ENCODE peak calls at places on chromosomes 5 and 9, in five cellular contexts. One of them, this sample, is unnamed.

GRCh38 chr9:127388037-127388855 is 8.7 kb upstream of the SLC2A8 start:
- DNase-seq in epithelial cell of proximal tubule: no peak
- DNase-seq in bronchial epithelial cell: peak
- DNase-seq in psoas muscle: no peak
- DNase-seq in HepG2: peak
- DNase-seq in this sample: peak

GRCh38 chr5:1799110-1799601 is 481 bp downstream of the MRPL36 start:
- DNase-seq in epithelial cell of proximal tubule: no peak
- DNase-seq in bronchial epithelial cell: no peak
- DNase-seq in psoas muscle: no peak
- DNase-seq in HepG2: peak
- DNase-seq in this sample: no peak

GRCh38 chr9:88992556-88992955 is 1.3 kb downstream of the S1PR3 start:
- DNase-seq in epithelial cell of proximal tubule: no peak
- DNase-seq in bronchial epithelial cell: no peak
- DNase-seq in psoas muscle: no peak
- DNase-seq in HepG2: no peak
- DNase-seq in this sample: no peak

GRCh38 chr5:179269781-179270543 is 75.3 kb downstream of the ADAMTS2 start:
- DNase-seq in epithelial cell of proximal tubule: no peak
- DNase-seq in bronchial epithelial cell: no peak
- DNase-seq in psoas muscle: no peak
- DNase-seq in HepG2: no peak
- DNase-seq in this sample: no peak

GRCh38 chr9:128636024-128636390 is 20.6 kb downstream of the DYNC2I2 start:
- DNase-seq in epithelial cell of proximal tubule: no peak
- DNase-seq in bronchial epithelial cell: no peak
- DNase-seq in psoas muscle: peak
- DNase-seq in HepG2: peak
- DNase-seq in this sample: no peak

GRCh38 chr5:138331449-138332368 is at the start of gene CDC25C:
- DNase-seq in epithelial cell of proximal tubule: peak
- DNase-seq in bronchial epithelial cell: peak
- DNase-seq in psoas muscle: peak
- DNase-seq in HepG2: peak
- DNase-seq in this sample: peak

GRCh38 chr5:135206862-135207261 is 172.8 kb upstream of the PITX1 start:
- DNase-seq in epithelial cell of proximal tubule: no peak
- DNase-seq in bronchial epithelial cell: no peak
- DNase-seq in psoas muscle: no peak
- DNase-seq in HepG2: no peak
- DNase-seq in this sample: no peak

GRCh38 chr5:172385661-172386187 is 68.6 kb downstream of the SH3PXD2B start:
- DNase-seq in epithelial cell of proximal tubule: no peak
- DNase-seq in bronchial epithelial cell: no peak
- DNase-seq in psoas muscle: no peak
- DNase-seq in HepG2: no peak
- DNase-seq in this sample: no peak

GRCh38 chr9:112325600-112325999 is 7.8 kb downstream of the PTBP3 start:
- DNase-seq in epithelial cell of proximal tubule: no peak
- DNase-seq in bronchial epithelial cell: no peak
- DNase-seq in psoas muscle: no peak
- DNase-seq in HepG2: no peak
- DNase-seq in this sample: no peak

GRCh38 chr5:115869256-115869655 is 27.5 kb downstream of the AP3S1 start:
- DNase-seq in epithelial cell of proximal tubule: no peak
- DNase-seq in bronchial epithelial cell: no peak
- DNase-seq in psoas muscle: no peak
- DNase-seq in HepG2: no peak
- DNase-seq in this sample: peak

GRCh38 chr5:58241383-58241782 is 218.5 kb downstream of the PLK2 start:
- DNase-seq in epithelial cell of proximal tubule: no peak
- DNase-seq in bronchial epithelial cell: peak
- DNase-seq in psoas muscle: no peak
- DNase-seq in HepG2: no peak
- DNase-seq in this sample: no peak

GRCh38 chr9:90925581-90926257 is 124.1 kb downstream of the SYK start:
- DNase-seq in epithelial cell of proximal tubule: no peak
- DNase-seq in bronchial epithelial cell: peak
- DNase-seq in psoas muscle: no peak
- DNase-seq in HepG2: no peak
- DNase-seq in this sample: peak

GRCh38 chr5:113508756-113509155 is 4.7 kb upstream of the YTHDC2 start:
- DNase-seq in epithelial cell of proximal tubule: no peak
- DNase-seq in bronchial epithelial cell: peak
- DNase-seq in psoas muscle: no peak
- DNase-seq in HepG2: no peak
- DNase-seq in this sample: no peak

GRCh38 chr5:60487885-60488425 is 212.0 kb downstream of the DEPDC1B start:
- DNase-seq in epithelial cell of proximal tubule: no peak
- DNase-seq in bronchial epithelial cell: peak
- DNase-seq in psoas muscle: no peak
- DNase-seq in HepG2: peak
- DNase-seq in this sample: peak

GRCh38 chr9:7003876-7004275 is 246.1 kb downstream of the KDM4C start:
- DNase-seq in epithelial cell of proximal tubule: no peak
- DNase-seq in bronchial epithelial cell: no peak
- DNase-seq in psoas muscle: no peak
- DNase-seq in HepG2: no peak
- DNase-seq in this sample: no peak

GRCh38 chr5:35513612-35514011 is 104.1 kb upstream of the SPEF2 start:
- DNase-seq in epithelial cell of proximal tubule: no peak
- DNase-seq in bronchial epithelial cell: no peak
- DNase-seq in psoas muscle: no peak
- DNase-seq in HepG2: no peak
- DNase-seq in this sample: no peak

GRCh38 chr5:137205237-137205636 is 293.9 kb downstream of the SPOCK1 start:
- DNase-seq in epithelial cell of proximal tubule: no peak
- DNase-seq in bronchial epithelial cell: peak
- DNase-seq in psoas muscle: no peak
- DNase-seq in HepG2: no peak
- DNase-seq in this sample: no peak

GRCh38 chr9:21709464-21710058 is 92.9 kb upstream of the MTAP start:
- DNase-seq in epithelial cell of proximal tubule: no peak
- DNase-seq in bronchial epithelial cell: peak
- DNase-seq in psoas muscle: no peak
- DNase-seq in HepG2: peak
- DNase-seq in this sample: no peak

GRCh38 chr9:97551308-97551707 is 49.8 kb downstream of the TMOD1 start:
- DNase-seq in epithelial cell of proximal tubule: no peak
- DNase-seq in bronchial epithelial cell: no peak
- DNase-seq in psoas muscle: no peak
- DNase-seq in HepG2: no peak
- DNase-seq in this sample: no peak

GRCh38 chr9:18393340-18394130 is 80.4 kb upstream of the ADAMTSL1 start:
- DNase-seq in epithelial cell of proximal tubule: peak
- DNase-seq in bronchial epithelial cell: peak
- DNase-seq in psoas muscle: no peak
- DNase-seq in HepG2: peak
- DNase-seq in this sample: peak

GRCh38 chr9:114691046-114691955 is 9.3 kb upstream of the TEX48 start:
- DNase-seq in epithelial cell of proximal tubule: peak
- DNase-seq in bronchial epithelial cell: peak
- DNase-seq in psoas muscle: no peak
- DNase-seq in HepG2: no peak
- DNase-seq in this sample: no peak

GRCh38 chr5:77993799-77994318 is 217.7 kb upstream of the TBCA start:
- DNase-seq in epithelial cell of proximal tubule: no peak
- DNase-seq in bronchial epithelial cell: no peak
- DNase-seq in psoas muscle: no peak
- DNase-seq in HepG2: no peak
- DNase-seq in this sample: no peak

GRCh38 chr5:102152906-102153787 is 142.9 kb downstream of the SLCO4C1 start:
- DNase-seq in epithelial cell of proximal tubule: no peak
- DNase-seq in bronchial epithelial cell: peak
- DNase-seq in psoas muscle: no peak
- DNase-seq in HepG2: peak
- DNase-seq in this sample: no peak

GRCh38 chr9:22169243-22169642 is 160.1 kb upstream of the CDKN2B start:
- DNase-seq in epithelial cell of proximal tubule: no peak
- DNase-seq in bronchial epithelial cell: peak
- DNase-seq in psoas muscle: no peak
- DNase-seq in HepG2: no peak
- DNase-seq in this sample: no peak

GRCh38 chr5:123157797-123158528 is 68.9 kb downstream of the PRDM6 start:
- DNase-seq in epithelial cell of proximal tubule: no peak
- DNase-seq in bronchial epithelial cell: peak
- DNase-seq in psoas muscle: no peak
- DNase-seq in HepG2: no peak
- DNase-seq in this sample: no peak

GRCh38 chr9:125061391-125061790 is 81.9 kb downstream of the SCAI start:
- DNase-seq in epithelial cell of proximal tubule: no peak
- DNase-seq in bronchial epithelial cell: no peak
- DNase-seq in psoas muscle: no peak
- DNase-seq in HepG2: no peak
- DNase-seq in this sample: no peak

GRCh38 chr5:145443366-145443765 is 391.8 kb downstream of the PRELID2 start:
- DNase-seq in epithelial cell of proximal tubule: no peak
- DNase-seq in bronchial epithelial cell: no peak
- DNase-seq in psoas muscle: no peak
- DNase-seq in HepG2: no peak
- DNase-seq in this sample: no peak

GRCh38 chr9:109192732-109193361 is 25.8 kb upstream of the FRRS1L start:
- DNase-seq in epithelial cell of proximal tubule: no peak
- DNase-seq in bronchial epithelial cell: peak
- DNase-seq in psoas muscle: no peak
- DNase-seq in HepG2: peak
- DNase-seq in this sample: no peak

GRCh38 chr5:61974680-61975079 is 331.3 kb upstream of the KIF2A start:
- DNase-seq in epithelial cell of proximal tubule: no peak
- DNase-seq in bronchial epithelial cell: no peak
- DNase-seq in psoas muscle: no peak
- DNase-seq in HepG2: no peak
- DNase-seq in this sample: no peak

GRCh38 chr5:157649091-157649490 is 3.1 kb downstream of the SOX30 start:
- DNase-seq in epithelial cell of proximal tubule: no peak
- DNase-seq in bronchial epithelial cell: no peak
- DNase-seq in psoas muscle: no peak
- DNase-seq in HepG2: no peak
- DNase-seq in this sample: no peak

GRCh38 chr5:157648275-157648990 is 3.8 kb downstream of the SOX30 start:
- DNase-seq in epithelial cell of proximal tubule: no peak
- DNase-seq in bronchial epithelial cell: no peak
- DNase-seq in psoas muscle: no peak
- DNase-seq in HepG2: no peak
- DNase-seq in this sample: no peak

GRCh38 chr5:157651011-157651611 is 1.1 kb downstream of the SOX30 start:
- DNase-seq in epithelial cell of proximal tubule: no peak
- DNase-seq in bronchial epithelial cell: no peak
- DNase-seq in psoas muscle: peak
- DNase-seq in HepG2: no peak
- DNase-seq in this sample: no peak

GRCh38 chr5:157652377-157652692 is at the start of gene SOX30:
- DNase-seq in epithelial cell of proximal tubule: no peak
- DNase-seq in bronchial epithelial cell: no peak
- DNase-seq in psoas muscle: no peak
- DNase-seq in HepG2: peak
- DNase-seq in this sample: no peak

GRCh38 chr5:157651623-157652376 is 438 bp downstream of the SOX30 start:
- DNase-seq in epithelial cell of proximal tubule: no peak
- DNase-seq in bronchial epithelial cell: peak
- DNase-seq in psoas muscle: peak
- DNase-seq in HepG2: no peak
- DNase-seq in this sample: peak
- H3K4me3 ChIP-seq in epithelial cell of proximal tubule: peak
- H3K4me3 ChIP-seq in bronchial epithelial cell: peak
- H3K4me3 ChIP-seq in psoas muscle: peak
- H3K4me3 ChIP-seq in HepG2: no peak
- H3K4me3 ChIP-seq in this sample: peak

GRCh38 chr9:37209431-37210386 is 89.3 kb downstream of the ZCCHC7 start:
- DNase-seq in epithelial cell of proximal tubule: no peak
- DNase-seq in bronchial epithelial cell: peak
- DNase-seq in psoas muscle: no peak
- DNase-seq in HepG2: peak
- DNase-seq in this sample: no peak
- TF ChIP-seq CTCF in epithelial cell of proximal tubule: peak
- TF ChIP-seq CTCF in bronchial epithelial cell: no peak
- TF ChIP-seq CTCF in psoas muscle: no peak
- TF ChIP-seq CTCF in HepG2: peak
- TF ChIP-seq CTCF in this sample: no peak

DNA sequence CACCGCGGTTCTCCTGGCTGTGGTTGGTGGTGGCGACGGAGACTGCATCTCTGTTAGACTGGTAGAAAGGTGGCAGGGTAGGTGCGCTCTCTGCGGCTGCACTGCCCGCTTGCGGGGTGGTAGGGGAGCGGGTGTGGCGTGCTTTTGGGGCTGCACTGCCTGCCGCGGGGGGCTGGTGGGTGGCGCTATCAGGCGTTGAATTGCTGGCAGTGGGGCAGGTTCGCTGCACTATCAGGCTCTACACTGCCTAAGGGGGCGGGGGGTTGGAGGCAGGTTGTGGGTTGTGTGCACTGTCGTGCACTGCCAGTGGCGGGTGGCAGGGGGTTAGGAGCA is 21.0 kb upstream of the TRIM52 start:
- DNase-seq in epithelial cell of proximal tubule: no peak
- DNase-seq in bronchial epithelial cell: no peak
- DNase-seq in psoas muscle: no peak
- DNase-seq in HepG2: no peak
- DNase-seq in this sample: no peak
- H3K4me3 ChIP-seq in epithelial cell of proximal tubule: no peak
- H3K4me3 ChIP-seq in bronchial epithelial cell: no peak
- H3K4me3 ChIP-seq in psoas muscle: no peak
- H3K4me3 ChIP-seq in HepG2: peak
- H3K4me3 ChIP-seq in this sample: no peak

GRCh38 chr5:146514575-146514974 is 1.4 kb downstream of the GPR151 start:
- DNase-seq in epithelial cell of proximal tubule: no peak
- DNase-seq in bronchial epithelial cell: no peak
- DNase-seq in psoas muscle: no peak
- DNase-seq in HepG2: no peak
- DNase-seq in this sample: no peak

GRCh38 chr5:146507428-146507827 is 8.6 kb downstream of the GPR151 start:
- DNase-seq in epithelial cell of proximal tubule: no peak
- DNase-seq in bronchial epithelial cell: no peak
- DNase-seq in psoas muscle: no peak
- DNase-seq in HepG2: no peak
- DNase-seq in this sample: no peak

GRCh38 chr5:146515473-146516150 is 378 bp downstream of the GPR151 start:
- DNase-seq in epithelial cell of proximal tubule: no peak
- DNase-seq in bronchial epithelial cell: no peak
- DNase-seq in psoas muscle: no peak
- DNase-seq in HepG2: no peak
- DNase-seq in this sample: no peak

GRCh38 chr5:146513462-146513861 is 2.5 kb downstream of the GPR151 start:
- DNase-seq in epithelial cell of proximal tubule: no peak
- DNase-seq in bronchial epithelial cell: no peak
- DNase-seq in psoas muscle: no peak
- DNase-seq in HepG2: no peak
- DNase-seq in this sample: no peak

DNA sequence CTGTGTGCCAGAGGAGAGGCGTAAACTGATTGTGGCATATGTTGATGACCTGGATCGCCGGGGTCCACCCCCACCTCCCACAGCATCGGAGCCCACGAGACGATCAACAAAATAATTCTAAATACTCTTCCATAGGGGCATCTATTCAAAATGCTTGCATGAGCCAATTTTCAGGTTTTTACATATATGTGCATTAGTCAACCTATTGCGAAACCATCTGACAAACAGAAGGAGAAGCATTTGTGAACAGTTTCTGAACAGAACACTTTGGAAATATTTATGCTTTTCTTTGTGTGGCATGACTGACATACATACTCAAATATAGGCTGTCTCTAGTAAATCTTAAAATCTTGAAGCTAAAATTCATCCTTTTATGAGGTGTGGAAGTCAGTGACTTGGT is 5.5 kb downstream of the GPR151 start:
- DNase-seq in epithelial cell of proximal tubule: no peak
- DNase-seq in bronchial epithelial cell: peak
- DNase-seq in psoas muscle: no peak
- DNase-seq in HepG2: no peak
- DNase-seq in this sample: no peak
- TF ChIP-seq CTCF in epithelial cell of proximal tubule: no peak
- TF ChIP-seq CTCF in bronchial epithelial cell: no peak
- TF ChIP-seq CTCF in psoas muscle: no peak
- TF ChIP-seq CTCF in HepG2: no peak
- TF ChIP-seq CTCF in this sample: no peak

This sample was measured in retinal pigment epithelial cell.